ENCODE peak calls at places on chromosomes 7 and 10, in five cellular contexts. T is left cardiac atrium, M is GOT3, V is NCI-H1694 treated with DMSO at 0.1 percent for 48 hours, B is NCI-H774. K is an unnamed sample.

GRCh38 chr10:60733826-60734225 is 44.5 kb upstream of the CDK1 start:
- DNase-seq in T (no peak), M (no peak), V (no peak), B (no peak), K (no peak)

GRCh38 chr7:134462337-134462925 is 3.5 kb upstream of the AKR1B1 start:
- DNase-seq in T (no peak), M (no peak), V (no peak), B (no peak), K (no peak)

GRCh38 chr7:38660427-38661099 is 29.4 kb upstream of the AMPH start:
- DNase-seq in T (no peak), M (peak), V (peak), B (peak), K (peak)

GRCh38 chr7:127417346-127417745 is 24.8 kb upstream of the ZNF800 start:
- DNase-seq in T (no peak), M (no peak), V (no peak), B (no peak), K (no peak)

GRCh38 chr7:16967174-16967868 is 85.5 kb upstream of the AGR3 start:
- DNase-seq in T (no peak), M (no peak), V (no peak), B (no peak), K (no peak)

GRCh38 chr7:155882596-155882995 is 70.3 kb upstream of the SHH start:
- DNase-seq in T (no peak), M (no peak), V (no peak), B (no peak), K (no peak)

GRCh38 chr10:73857446-73857845 is 16.9 kb downstream of the CAMK2G start:
- DNase-seq in T (no peak), M (no peak), V (no peak), B (no peak), K (no peak)

GRCh38 chr7:101549734-101550133 is 79.4 kb downstream of the MYL10 start:
- DNase-seq in T (no peak), M (no peak), V (no peak), B (no peak), K (no peak)

GRCh38 chr10:79457256-79457785 is 11.9 kb upstream of the ZCCHC24 start:
- DNase-seq in T (no peak), M (no peak), V (no peak), B (no peak), K (no peak)

GRCh38 chr7:4604456-4604940 is 77.6 kb upstream of the FOXK1 start:
- DNase-seq in T (no peak), M (no peak), V (no peak), B (no peak), K (no peak)

GRCh38 chr10:68142761-68143160 is 33.5 kb downstream of the MYPN start:
- DNase-seq in T (no peak), M (no peak), V (no peak), B (no peak), K (no peak)

GRCh38 chr10:132507467-132507955 is 30.1 kb upstream of the INPP5A start:
- DNase-seq in T (no peak), M (no peak), V (no peak), B (no peak), K (no peak)

GRCh38 chr10:81696609-81697388 is 178.2 kb upstream of the NRG3 start:
- DNase-seq in T (no peak), M (no peak), V (no peak), B (no peak), K (no peak)

GRCh38 chr10:6082496-6083395 is 6.1 kb upstream of the RBM17 start:
- DNase-seq in T (no peak), M (no peak), V (no peak), B (no peak), K (no peak)

GRCh38 chr7:42107484-42107883 is 129.5 kb downstream of the GLI3 start:
- DNase-seq in T (no peak), M (peak), V (no peak), B (no peak), K (no peak)

GRCh38 chr7:106840342-106840741 is 24.7 kb upstream of the PIK3CG start:
- DNase-seq in T (no peak), M (no peak), V (no peak), B (no peak), K (no peak)

GRCh38 chr10:133523631-133524203 is 3.4 kb upstream of the CYP2E1 start:
- DNase-seq in T (no peak), M (no peak), V (no peak), B (no peak), K (no peak)

GRCh38 chr7:29306276-29307036 is 111.9 kb downstream of the CHN2 start:
- DNase-seq in T (no peak), M (no peak), V (no peak), B (no peak), K (no peak)

GRCh38 chr10:96619803-96620773 is 33.3 kb upstream of the TM9SF3 start:
- DNase-seq in T (no peak), M (no peak), V (no peak), B (no peak), K (no peak)

GRCh38 chr10:67775274-67775673 is 62.7 kb downstream of the DNAJC12 start:
- DNase-seq in T (no peak), M (no peak), V (no peak), B (no peak), K (no peak)

GRCh38 chr10:77301305-77301730 is 336.3 kb downstream of the KCNMA1 start:
- DNase-seq in T (no peak), M (no peak), V (no peak), B (no peak), K (no peak)

GRCh38 chr7:100162874-100163533 is 4.5 kb upstream of the TRAPPC14 start:
- DNase-seq in T (no peak), M (no peak), V (no peak), B (no peak), K (no peak)

GRCh38 chr7:121330053-121330833 is 1.4 kb downstream of the WNT16 start:
- DNase-seq in T (no peak), M (no peak), V (peak), B (peak), K (no peak)

K was measured in DMS 273 treated with DMSO at 0.1 percent for 48 hours.